ENCODE peak calls at places on chromosomes 6 and 20, in six cellular contexts. O, W, C, T, M and Z are unnamed samples.

GRCh38 chr6:152089992-152090391 is 282.5 kb downstream of the ESR1 start:
- DNase-seq in O (no peak), W (no peak), C (peak), T (peak), M (no peak), Z (no peak)

GRCh38 chr20:14963262-14963663 is 625.9 kb upstream of the FLRT3 start:
- DNase-seq in O (no peak), W (peak), C (peak), T (no peak), M (no peak), Z (no peak)

GRCh38 chr6:34585512-34586045 is 29.4 kb upstream of the SPDEF start:
- DNase-seq in O (no peak), W (no peak), C (peak), T (no peak), M (no peak), Z (no peak)

GRCh38 chr6:170221052-170221752 is 69.7 kb downstream of the DLL1 start:
- DNase-seq in O (no peak), W (no peak), C (no peak), T (no peak), M (no peak), Z (no peak)

GRCh38 chr6:52661551-52661950 is 9.4 kb upstream of the TMEM14A start:
- DNase-seq in O (no peak), W (no peak), C (peak), T (no peak), M (no peak), Z (no peak)

GRCh38 chr20:5000263-5001173 is 792 bp downstream of the SLC23A2 start:
- DNase-seq in O (peak), W (no peak), C (no peak), T (no peak), M (no peak), Z (peak)

GRCh38 chr6:5208491-5208890 is 52.3 kb downstream of the LYRM4 start:
- DNase-seq in O (no peak), W (peak), C (peak), T (no peak), M (no peak), Z (no peak)

GRCh38 chr6:40274058-40274457 is 313.1 kb downstream of the LRFN2 start:
- DNase-seq in O (no peak), W (no peak), C (no peak), T (no peak), M (no peak), Z (no peak)

GRCh38 chr20:62918137-62918536 is 8.2 kb downstream of the DIDO1 start:
- DNase-seq in O (no peak), W (no peak), C (no peak), T (no peak), M (no peak), Z (no peak)

GRCh38 chr20:19654906-19655305 is 103.2 kb upstream of the RIN2 start:
- DNase-seq in O (no peak), W (no peak), C (no peak), T (no peak), M (no peak), Z (no peak)

GRCh38 chr6:170018422-170019258 is 267.2 kb downstream of the ERMARD start:
- DNase-seq in O (no peak), W (no peak), C (no peak), T (no peak), M (no peak), Z (no peak)

GRCh38 chr6:32370510-32370909 is 1.2 kb downstream of the TSBP1 start:
- DNase-seq in O (no peak), W (peak), C (no peak), T (no peak), M (no peak), Z (no peak)

GRCh38 chr20:63884506-63885263 is 10.2 kb upstream of the DNAJC5 start:
- DNase-seq in O (no peak), W (no peak), C (no peak), T (no peak), M (no peak), Z (no peak)

GRCh38 chr6:75830959-75831885 is 82.2 kb downstream of the MYO6 start:
- DNase-seq in O (no peak), W (no peak), C (peak), T (no peak), M (no peak), Z (no peak)

GRCh38 chr20:58058421-58059140 is 169.9 kb downstream of the ANKRD60 start:
- DNase-seq in O (no peak), W (no peak), C (no peak), T (no peak), M (no peak), Z (no peak)

GRCh38 chr20:25553819-25554296 is 31.5 kb downstream of the NINL start:
- DNase-seq in O (no peak), W (peak), C (peak), T (no peak), M (no peak), Z (peak)

GRCh38 chr20:17372831-17373440 is 146.1 kb downstream of the PCSK2 start:
- DNase-seq in O (no peak), W (no peak), C (no peak), T (no peak), M (no peak), Z (no peak)

GRCh38 chr6:82045965-82046756 is 201.4 kb downstream of the IBTK start:
- DNase-seq in O (no peak), W (no peak), C (peak), T (no peak), M (no peak), Z (no peak)

GRCh38 chr6:53922571-53922981 is 127.8 kb downstream of the LRRC1 start:
- DNase-seq in O (no peak), W (no peak), C (no peak), T (no peak), M (no peak), Z (no peak)

GRCh38 chr6:57048577-57048976 is 2.1 kb downstream of the KIAA1586 start:
- DNase-seq in O (no peak), W (no peak), C (no peak), T (no peak), M (no peak), Z (no peak)

GRCh38 chr6:14066782-14067406 is 50.7 kb upstream of the CD83 start:
- DNase-seq in O (no peak), W (peak), C (peak), T (no peak), M (no peak), Z (peak)

GRCh38 chr6:110298916-110299315 is 59.2 kb downstream of the METTL24 start:
- DNase-seq in O (no peak), W (no peak), C (no peak), T (no peak), M (no peak), Z (no peak)

GRCh38 chr20:51633430-51633829 is 90.9 kb upstream of the NFATC2 start:
- DNase-seq in O (no peak), W (no peak), C (no peak), T (no peak), M (no peak), Z (no peak)

GRCh38 chr20:20611165-20611564 is 101.3 kb downstream of the RALGAPA2 start:
- DNase-seq in O (no peak), W (no peak), C (no peak), T (no peak), M (no peak), Z (no peak)

GRCh38 chr6:68196645-68197044 is 438.4 kb upstream of the ADGRB3 start:
- DNase-seq in O (no peak), W (no peak), C (peak), T (no peak), M (no peak), Z (no peak)

GRCh38 chr20:10639762-10640556 is 33.8 kb downstream of the JAG1 start:
- DNase-seq in O (no peak), W (no peak), C (no peak), T (peak), M (no peak), Z (no peak)

GRCh38 chr6:136994782-136995181 is 50.0 kb downstream of the IL20RA start:
- DNase-seq in O (no peak), W (no peak), C (no peak), T (no peak), M (no peak), Z (no peak)

GRCh38 chr20:63135411-63135810 is 80.5 kb downstream of the YTHDF1 start:
- DNase-seq in O (no peak), W (no peak), C (no peak), T (no peak), M (no peak), Z (no peak)

GRCh38 chr6:146990821-146991798 is 213.1 kb upstream of the STXBP5 start:
- DNase-seq in O (no peak), W (peak), C (peak), T (no peak), M (no peak), Z (no peak)

GRCh38 chr6:30908700-30909099 is 693 bp downstream of the GTF2H4 start:
- DNase-seq in O (no peak), W (no peak), C (no peak), T (no peak), M (no peak), Z (no peak)

GRCh38 chr6:166500246-166500645 is 86.2 kb downstream of the RAMACL start:
- DNase-seq in O (no peak), W (no peak), C (no peak), T (no peak), M (no peak), Z (no peak)

GRCh38 chr6:37083243-37084138 is 78.0 kb downstream of the FGD2 start:
- DNase-seq in O (no peak), W (peak), C (peak), T (no peak), M (no peak), Z (no peak)

GRCh38 chr6:139407718-139408222 is 33.3 kb upstream of the CITED2 start:
- DNase-seq in O (no peak), W (no peak), C (peak), T (no peak), M (no peak), Z (no peak)

GRCh38 chr6:89267918-89268317 is 47.2 kb downstream of the GABRR2 start:
- DNase-seq in O (no peak), W (no peak), C (no peak), T (no peak), M (no peak), Z (no peak)

GRCh38 chr6:109794201-109794926 is 103.3 kb downstream of the FIG4 start:
- DNase-seq in O (no peak), W (peak), C (peak), T (no peak), M (no peak), Z (no peak)

GRCh38 chr20:11305406-11305805 is 612.3 kb upstream of the BTBD3 start:
- DNase-seq in O (no peak), W (peak), C (no peak), T (no peak), M (no peak), Z (no peak)

GRCh38 chr6:71433441-71433840 is 144.8 kb downstream of the OGFRL1 start:
- DNase-seq in O (no peak), W (peak), C (no peak), T (no peak), M (no peak), Z (no peak)